ENCODE peak calls at places on chromosomes 3 and 15, in ten cellular contexts. One of them, this sample, is unnamed.

GRCh38 chr15:67501836-67502461 is 19.0 kb upstream of the C15orf61 start:
- DNase-seq in Peyer's patch: no peak
- DNase-seq in naive thymus-derived CD8-positive, alpha-beta T cell: no peak
- DNase-seq in epithelial cell of proximal tubule: no peak
- DNase-seq in non-pigmented ciliary epithelial cell: no peak
- DNase-seq in CD4-positive, alpha-beta T cell: no peak
- DNase-seq in activated T-cell treated with anti-CD3 and anti-CD28 coated beads, Interleukin-2, amount 50 U/mL, for 72 hours: no peak
- DNase-seq in frontal cortex: no peak
- DNase-seq in AG10803: no peak
- DNase-seq in small intestine: no peak
- DNase-seq in this sample: no peak

GRCh38 chr3:61443886-61444285 is 117.5 kb upstream of the PTPRG start:
- DNase-seq in activated T-cell treated with anti-CD3 and anti-CD28 coated beads, Interleukin-2, amount 50 U/mL, for 72 hours: no peak
- DNase-seq in non-pigmented ciliary epithelial cell: no peak
- DNase-seq in small intestine: no peak
- DNase-seq in naive thymus-derived CD8-positive, alpha-beta T cell: no peak
- DNase-seq in frontal cortex: no peak
- DNase-seq in epithelial cell of proximal tubule: no peak
- DNase-seq in CD4-positive, alpha-beta T cell: no peak
- DNase-seq in AG10803: no peak
- DNase-seq in Peyer's patch: no peak
- DNase-seq in this sample: no peak

GRCh38 chr3:28224430-28224829 is 17.0 kb upstream of the CMC1 start:
- DNase-seq in frontal cortex: no peak
- DNase-seq in CD4-positive, alpha-beta T cell: no peak
- DNase-seq in naive thymus-derived CD8-positive, alpha-beta T cell: no peak
- DNase-seq in small intestine: no peak
- DNase-seq in activated T-cell treated with anti-CD3 and anti-CD28 coated beads, Interleukin-2, amount 50 U/mL, for 72 hours: no peak
- DNase-seq in AG10803: no peak
- DNase-seq in non-pigmented ciliary epithelial cell: no peak
- DNase-seq in Peyer's patch: no peak
- DNase-seq in epithelial cell of proximal tubule: no peak
- DNase-seq in this sample: no peak

GRCh38 chr3:15055019-15055557 is 10.0 kb downstream of the MRPS25 start:
- DNase-seq in naive thymus-derived CD8-positive, alpha-beta T cell: no peak
- DNase-seq in non-pigmented ciliary epithelial cell: no peak
- DNase-seq in AG10803: peak
- DNase-seq in small intestine: peak
- DNase-seq in frontal cortex: no peak
- DNase-seq in CD4-positive, alpha-beta T cell: peak
- DNase-seq in epithelial cell of proximal tubule: no peak
- DNase-seq in Peyer's patch: peak
- DNase-seq in activated T-cell treated with anti-CD3 and anti-CD28 coated beads, Interleukin-2, amount 50 U/mL, for 72 hours: peak
- DNase-seq in this sample: no peak

GRCh38 chr3:111143-112069 is 85.2 kb upstream of the CHL1 start:
- DNase-seq in epithelial cell of proximal tubule: no peak
- DNase-seq in non-pigmented ciliary epithelial cell: no peak
- DNase-seq in frontal cortex: no peak
- DNase-seq in naive thymus-derived CD8-positive, alpha-beta T cell: no peak
- DNase-seq in activated T-cell treated with anti-CD3 and anti-CD28 coated beads, Interleukin-2, amount 50 U/mL, for 72 hours: no peak
- DNase-seq in Peyer's patch: no peak
- DNase-seq in CD4-positive, alpha-beta T cell: no peak
- DNase-seq in small intestine: peak
- DNase-seq in AG10803: no peak
- DNase-seq in this sample: no peak

GRCh38 chr15:39468341-39468740 is 112.5 kb upstream of the THBS1 start:
- DNase-seq in non-pigmented ciliary epithelial cell: no peak
- DNase-seq in CD4-positive, alpha-beta T cell: no peak
- DNase-seq in naive thymus-derived CD8-positive, alpha-beta T cell: no peak
- DNase-seq in Peyer's patch: no peak
- DNase-seq in frontal cortex: no peak
- DNase-seq in epithelial cell of proximal tubule: no peak
- DNase-seq in activated T-cell treated with anti-CD3 and anti-CD28 coated beads, Interleukin-2, amount 50 U/mL, for 72 hours: no peak
- DNase-seq in small intestine: no peak
- DNase-seq in AG10803: no peak
- DNase-seq in this sample: no peak

GRCh38 chr3:186461141-186461540 is 83.0 kb downstream of the CRYGS start:
- DNase-seq in AG10803: peak
- DNase-seq in Peyer's patch: no peak
- DNase-seq in epithelial cell of proximal tubule: peak
- DNase-seq in non-pigmented ciliary epithelial cell: peak
- DNase-seq in activated T-cell treated with anti-CD3 and anti-CD28 coated beads, Interleukin-2, amount 50 U/mL, for 72 hours: no peak
- DNase-seq in CD4-positive, alpha-beta T cell: no peak
- DNase-seq in small intestine: no peak
- DNase-seq in frontal cortex: no peak
- DNase-seq in naive thymus-derived CD8-positive, alpha-beta T cell: no peak
- DNase-seq in this sample: no peak

GRCh38 chr3:73745429-73746247 is 120.9 kb upstream of the PDZRN3 start:
- DNase-seq in Peyer's patch: no peak
- DNase-seq in CD4-positive, alpha-beta T cell: no peak
- DNase-seq in epithelial cell of proximal tubule: no peak
- DNase-seq in AG10803: peak
- DNase-seq in activated T-cell treated with anti-CD3 and anti-CD28 coated beads, Interleukin-2, amount 50 U/mL, for 72 hours: no peak
- DNase-seq in small intestine: no peak
- DNase-seq in naive thymus-derived CD8-positive, alpha-beta T cell: no peak
- DNase-seq in non-pigmented ciliary epithelial cell: no peak
- DNase-seq in frontal cortex: no peak
- DNase-seq in this sample: no peak

GRCh38 chr3:104353951-104354350 is 1012.8 kb upstream of the ALCAM start:
- DNase-seq in naive thymus-derived CD8-positive, alpha-beta T cell: no peak
- DNase-seq in non-pigmented ciliary epithelial cell: no peak
- DNase-seq in activated T-cell treated with anti-CD3 and anti-CD28 coated beads, Interleukin-2, amount 50 U/mL, for 72 hours: no peak
- DNase-seq in frontal cortex: no peak
- DNase-seq in small intestine: no peak
- DNase-seq in Peyer's patch: no peak
- DNase-seq in CD4-positive, alpha-beta T cell: no peak
- DNase-seq in epithelial cell of proximal tubule: no peak
- DNase-seq in AG10803: no peak
- DNase-seq in this sample: no peak

GRCh38 chr3:15804553-15805095 is 6.8 kb upstream of the ANKRD28 start:
- DNase-seq in activated T-cell treated with anti-CD3 and anti-CD28 coated beads, Interleukin-2, amount 50 U/mL, for 72 hours: no peak
- DNase-seq in epithelial cell of proximal tubule: no peak
- DNase-seq in frontal cortex: no peak
- DNase-seq in small intestine: no peak
- DNase-seq in Peyer's patch: no peak
- DNase-seq in CD4-positive, alpha-beta T cell: no peak
- DNase-seq in naive thymus-derived CD8-positive, alpha-beta T cell: no peak
- DNase-seq in non-pigmented ciliary epithelial cell: no peak
- DNase-seq in AG10803: no peak
- DNase-seq in this sample: no peak

GRCh38 chr3:151085889-151086483 is 522 bp downstream of the MED12L start:
- DNase-seq in CD4-positive, alpha-beta T cell: no peak
- DNase-seq in Peyer's patch: no peak
- DNase-seq in activated T-cell treated with anti-CD3 and anti-CD28 coated beads, Interleukin-2, amount 50 U/mL, for 72 hours: peak
- DNase-seq in epithelial cell of proximal tubule: no peak
- DNase-seq in non-pigmented ciliary epithelial cell: no peak
- DNase-seq in frontal cortex: peak
- DNase-seq in AG10803: no peak
- DNase-seq in small intestine: no peak
- DNase-seq in naive thymus-derived CD8-positive, alpha-beta T cell: no peak
- DNase-seq in this sample: peak

This sample was measured in D721Med.